ENCODE peak calls at places on chromosome 3, in ten cellular contexts. S is A549; O is GM23248; E is OCI-LY7; C is aorta; L is Panc1; J is K562; M is CD4-positive, alpha-beta memory T cell; Y is trophoblast cell; T is fibroblast of pulmonary artery. Z is an unnamed sample.

GRCh38 chr3:15256861-15257341 is 50.9 kb downstream of the CAPN7 start:
- DNase-seq in L (no peak), E (no peak), S (no peak), J (no peak), C (no peak), O (peak), T (no peak), M (no peak), Y (peak), Z (no peak)

GRCh38 chr3:183477801-183478456 is 49.5 kb upstream of the MCF2L2 start:
- DNase-seq in T (no peak), O (no peak), L (no peak), S (no peak), M (no peak), J (no peak), E (no peak), Y (no peak), C (no peak), Z (no peak)

GRCh38 chr3:98240133-98240532 is 23.9 kb upstream of the OR5H6 start:
- DNase-seq in Y (no peak), M (no peak), S (no peak), L (no peak), T (no peak), J (no peak), O (no peak), C (no peak), E (no peak), Z (no peak)

GRCh38 chr3:126536126-126536525 is 12.2 kb downstream of the CHST13 start:
- DNase-seq in M (no peak), L (no peak), C (no peak), S (no peak), T (no peak), J (no peak), Y (no peak), E (no peak), O (no peak), Z (peak)

GRCh38 chr3:7876741-7877297 is 624.8 kb upstream of the LMCD1 start:
- DNase-seq in T (peak), E (peak), C (no peak), M (peak), L (no peak), J (no peak), O (no peak), S (no peak), Y (no peak), Z (no peak)

GRCh38 chr3:95356764-95357501 is 1294.1 kb downstream of the NSUN3 start:
- DNase-seq in C (no peak), T (no peak), E (no peak), L (no peak), Y (peak), J (no peak), S (no peak), M (no peak), O (no peak), Z (no peak)

GRCh38 chr3:60126905-60127304 is 1077.1 kb upstream of the CFAP20DC start:
- DNase-seq in S (no peak), E (no peak), C (no peak), Y (no peak), O (no peak), T (no peak), M (no peak), J (no peak), L (no peak), Z (no peak)

GRCh38 chr3:182644800-182645433 is 148.4 kb upstream of the ATP11B start:
- DNase-seq in S (no peak), C (no peak), L (no peak), E (no peak), T (no peak), J (no peak), O (peak), Y (peak), M (no peak), Z (no peak)

GRCh38 chr3:58288011-58288728 is 17.9 kb upstream of the RPP14 start:
- DNase-seq in S (peak), M (no peak), T (no peak), O (no peak), L (no peak), C (no peak), J (peak), Y (no peak), E (no peak), Z (no peak)

GRCh38 chr3:65665922-65666321 is 372.8 kb downstream of the MAGI1 start:
- DNase-seq in M (no peak), J (no peak), Y (no peak), L (no peak), C (no peak), O (no peak), S (no peak), E (no peak), T (no peak), Z (no peak)

GRCh38 chr3:60933828-60934227 is 317.4 kb downstream of the FHIT start:
- DNase-seq in C (no peak), Y (no peak), O (no peak), L (no peak), J (no peak), M (no peak), T (no peak), S (no peak), E (no peak), Z (no peak)

GRCh38 chr3:52144034-52144795 is 10.0 kb downstream of the POC1A start:
- DNase-seq in S (peak), T (peak), J (peak), C (peak), E (peak), L (peak), M (peak), O (peak), Y (peak), Z (peak)

GRCh38 chr3:29822051-29822450 is 541.2 kb downstream of the RBMS3 start:
- DNase-seq in Y (no peak), L (no peak), S (no peak), O (peak), T (peak), E (no peak), C (no peak), M (no peak), J (no peak), Z (no peak)

GRCh38 chr3:71311320-71312046 is 272.0 kb downstream of the FOXP1 start:
- DNase-seq in C (no peak), S (no peak), M (no peak), Y (no peak), T (peak), J (no peak), E (no peak), O (no peak), L (no peak), Z (no peak)

GRCh38 chr3:172223870-172224269 is 184.5 kb downstream of the FNDC3B start:
- DNase-seq in E (no peak), J (no peak), L (no peak), Y (no peak), O (no peak), C (no peak), T (no peak), M (no peak), S (no peak), Z (no peak)

GRCh38 chr3:22263042-22263441 is 512.0 kb upstream of the ZNF385D start:
- DNase-seq in J (no peak), C (no peak), S (no peak), O (peak), L (no peak), Y (peak), M (no peak), T (peak), E (no peak), Z (no peak)

GRCh38 chr3:169390310-169390731 is 273.2 kb downstream of the MECOM start:
- DNase-seq in T (peak), S (no peak), O (peak), L (no peak), Y (peak), M (no peak), J (no peak), C (no peak), E (no peak), Z (no peak)

GRCh38 chr3:58270485-58270884 is 32.9 kb downstream of the ABHD6 start:
- DNase-seq in T (no peak), O (no peak), S (no peak), L (no peak), Y (no peak), E (no peak), M (no peak), J (no peak), C (no peak), Z (no peak)

DNA sequence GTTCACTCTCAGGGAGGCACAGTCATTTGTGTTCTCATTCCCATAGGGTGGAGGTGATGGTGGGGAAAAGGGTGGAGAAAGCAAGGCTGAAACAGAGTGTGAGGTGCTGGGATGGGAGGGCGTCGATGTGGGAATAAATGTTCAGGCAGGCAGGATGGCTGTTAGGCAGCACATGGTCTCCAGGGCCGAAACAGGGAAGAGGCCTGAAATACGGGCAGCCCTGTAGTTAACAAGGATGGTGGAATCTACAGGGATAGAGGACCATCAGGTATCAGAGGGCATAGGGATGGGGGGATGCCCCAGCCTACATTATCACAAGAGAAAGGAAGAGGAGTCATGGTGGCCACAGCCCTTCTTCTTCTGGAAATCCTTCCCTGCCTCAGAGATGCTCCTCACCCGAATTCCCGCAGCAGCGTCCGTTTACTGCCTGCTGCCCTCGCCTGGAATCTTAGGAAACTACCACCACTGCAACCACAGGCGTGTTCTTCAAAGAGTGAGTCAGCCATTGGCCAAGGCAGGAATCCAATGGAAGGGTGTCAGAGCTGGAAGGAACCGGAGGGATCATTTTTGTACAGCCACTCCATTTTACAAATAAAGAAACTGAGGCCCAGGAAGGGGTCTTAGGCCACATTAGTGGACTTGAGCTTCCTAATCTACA is 49.7 kb upstream of the POMGNT2 start:
- DNase-seq in L (no peak), O (peak), E (no peak), M (no peak), J (peak), T (peak), S (peak), Y (peak), C (peak), Z (peak)
- H3K4me3 ChIP-seq in L (no peak), O (no peak), E (no peak), M (no peak), J (no peak), T (no peak), S (no peak), Y (no peak), C (no peak), Z (no peak)

GRCh38 chr3:150759947-150760346 is 3.0 kb downstream of the SIAH2 start:
- DNase-seq in J (no peak), S (no peak), Y (no peak), E (no peak), M (peak), C (no peak), T (no peak), L (no peak), O (no peak), Z (no peak)
- H3K4me3 ChIP-seq in J (peak), S (no peak), Y (no peak), E (peak), M (peak), C (no peak), T (peak), L (peak), O (peak), Z (no peak)

DNA sequence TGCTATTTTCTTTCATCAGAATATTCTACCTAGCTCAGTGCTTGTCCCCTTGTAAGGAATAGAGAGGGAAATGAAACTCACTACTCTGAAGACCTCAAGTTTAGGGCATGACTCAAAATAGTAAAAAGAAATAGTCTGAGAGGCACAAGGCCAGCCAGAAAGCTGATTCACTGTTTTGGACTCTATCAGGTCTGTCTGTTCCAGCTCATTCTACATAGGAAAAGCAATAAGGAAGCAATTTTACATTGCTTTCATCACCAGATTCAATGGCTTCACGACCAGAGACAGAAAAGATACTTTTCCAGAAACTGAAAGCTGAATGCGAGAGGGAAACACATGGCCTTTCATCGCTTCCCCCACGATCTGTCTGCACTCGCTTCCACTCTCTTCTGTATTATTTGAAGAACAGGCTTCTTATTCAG is 276.0 kb downstream of the GBE1 start:
- DNase-seq in M (no peak), Y (peak), E (peak), O (peak), T (peak), L (no peak), C (peak), J (no peak), S (no peak), Z (no peak)
- H3K4me3 ChIP-seq in M (no peak), Y (no peak), E (peak), O (peak), T (peak), L (no peak), C (no peak), J (no peak), S (no peak), Z (no peak)

DNA sequence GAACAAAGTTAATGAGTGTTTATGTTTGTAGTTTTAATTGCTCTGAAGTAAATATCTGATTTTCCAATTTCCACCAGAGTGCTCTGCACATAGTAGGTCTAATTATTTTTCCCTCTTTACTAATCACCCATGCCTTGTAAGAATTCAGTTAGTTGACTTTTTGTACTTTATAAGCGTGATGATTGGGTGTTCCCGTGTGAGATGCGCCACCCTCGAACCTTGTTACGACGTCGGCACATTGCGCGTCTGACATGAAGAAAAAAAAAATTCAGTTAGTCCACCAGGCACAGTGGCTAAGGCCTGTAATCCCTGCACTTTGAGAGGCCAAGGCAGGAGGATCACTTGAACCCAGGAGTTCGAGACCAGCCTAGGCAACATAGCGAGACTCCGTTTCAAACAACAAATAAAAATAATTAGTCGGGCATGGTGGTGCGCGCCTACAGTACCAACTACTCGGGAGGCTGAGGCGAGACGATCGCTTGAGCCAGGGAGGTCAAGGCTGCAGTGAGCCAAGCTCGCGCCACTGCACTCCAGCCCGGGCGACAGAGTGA is 507 bp upstream of the VHL start:
- DNase-seq in O (no peak), L (no peak), E (peak), J (no peak), T (no peak), S (peak), Y (no peak), M (no peak), C (peak), Z (no peak)
- H3K4me3 ChIP-seq in O (peak), L (peak), E (peak), J (no peak), T (peak), S (peak), Y (no peak), M (peak), C (no peak), Z (peak)

GRCh38 chr3:114730397-114730796 is 416.7 kb downstream of the ZBTB20 start:
- DNase-seq in Y (no peak), O (no peak), E (no peak), S (no peak), T (no peak), J (no peak), C (no peak), L (no peak), M (no peak), Z (no peak)
- H3K4me3 ChIP-seq in Y (no peak), O (no peak), E (no peak), S (no peak), T (no peak), J (no peak), C (no peak), L (no peak), M (no peak), Z (no peak)

GRCh38 chr3:44058868-44059203 is 182.8 kb upstream of the TOPAZ1 start:
- DNase-seq in S (no peak), L (no peak), E (no peak), J (no peak), M (no peak), T (no peak), C (no peak), O (no peak), Y (no peak), Z (no peak)
- H3K4me3 ChIP-seq in S (no peak), L (no peak), E (no peak), J (no peak), M (no peak), T (no peak), C (no peak), O (peak), Y (no peak), Z (no peak)

DNA sequence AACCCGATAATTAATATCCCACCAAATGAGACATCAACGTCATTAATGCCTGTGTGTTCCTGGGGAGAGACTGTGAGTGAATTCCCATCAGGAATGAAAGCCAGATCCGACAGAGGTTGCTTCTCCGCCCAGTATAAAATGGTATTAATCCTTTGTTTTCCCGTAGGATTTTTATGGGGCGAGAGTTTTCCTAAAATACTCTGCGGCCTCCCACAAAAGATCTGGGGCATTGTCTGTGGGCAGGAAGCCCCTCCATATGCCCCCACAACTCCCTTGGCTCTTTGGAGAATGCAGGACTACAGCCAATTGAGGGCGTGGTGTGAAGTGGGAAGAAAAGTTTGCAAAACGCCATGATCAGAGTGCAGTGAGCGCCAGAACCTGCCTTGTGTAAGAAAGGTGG is 26.7 kb downstream of the ZIC4 start:
- DNase-seq in T (no peak), O (no peak), M (no peak), J (no peak), C (no peak), S (no peak), Y (no peak), E (no peak), L (no peak), Z (no peak)
- H3K4me3 ChIP-seq in T (no peak), O (no peak), M (no peak), J (no peak), C (no peak), S (no peak), Y (no peak), E (no peak), L (no peak), Z (no peak)

GRCh38 chr3:50323614-50324199 is 1.2 kb upstream of the HYAL2 start:
- DNase-seq in M (no peak), T (no peak), S (no peak), O (no peak), J (no peak), C (peak), Y (no peak), L (no peak), E (no peak), Z (no peak)
- H3K4me3 ChIP-seq in M (no peak), T (no peak), S (no peak), O (no peak), J (no peak), C (no peak), Y (no peak), L (no peak), E (no peak), Z (no peak)

GRCh38 chr3:4508048-4508981 is 15.2 kb downstream of the ITPR1 start:
- DNase-seq in T (no peak), J (peak), C (no peak), E (peak), Y (no peak), O (no peak), L (no peak), S (no peak), M (no peak), Z (no peak)
- H3K4me3 ChIP-seq in T (no peak), J (no peak), C (no peak), E (peak), Y (no peak), O (no peak), L (no peak), S (no peak), M (no peak), Z (no peak)

Z was measured in pancreas.